ENCODE peak calls at places on chromosomes 13 and 19, in eight cellular contexts. S, Y, N, Q, Z, O, W and D are unnamed samples.

GRCh38 chr13:97944396-97945029 is 9.0 kb upstream of the IPO5 start:
- DNase-seq in S (no peak), Y (no peak), N (no peak), Q (no peak), Z (no peak), O (peak; percentile 52), W (no peak), D (no peak)

GRCh38 chr19:46678110-46678732 is 17.2 kb upstream of the DACT3 start:
- DNase-seq in S (no peak), Y (no peak), N (peak; percentile 51), Q (peak; percentile 64), Z (no peak), O (no peak), W (peak; percentile 81), D (no peak)

GRCh38 chr19:45929247-45929646 is 14.7 kb upstream of the NANOS2 start:
- DNase-seq in S (no peak), Y (no peak), N (no peak), Q (no peak), Z (no peak), O (no peak), W (no peak), D (no peak)

GRCh38 chr19:40443930-40444180 is 280 bp downstream of the SERTAD3 start:
- DNase-seq in S (no peak), Y (no peak), N (no peak), Q (no peak), Z (no peak), O (no peak), W (no peak), D (peak; percentile 79)

GRCh38 chr19:22620401-22620800 is 13.7 kb upstream of the ZNF492 start:
- DNase-seq in S (no peak), Y (no peak), N (no peak), Q (no peak), Z (no peak), O (no peak), W (no peak), D (no peak)

GRCh38 chr19:4337906-4338440 is 654 bp downstream of the STAP2 start:
- DNase-seq in S (no peak), Y (no peak), N (no peak), Q (no peak), Z (no peak), O (peak; percentile 24), W (no peak), D (no peak)

GRCh38 chr13:43608400-43609137 is 178.2 kb downstream of the ENOX1 start:
- DNase-seq in S (no peak), Y (no peak), N (no peak), Q (no peak), Z (no peak), O (no peak), W (no peak), D (no peak)

GRCh38 chr19:6687117-6687516 is 17.2 kb upstream of the TNFSF14 start:
- DNase-seq in S (no peak), Y (no peak), N (no peak), Q (no peak), Z (no peak), O (no peak), W (no peak), D (no peak)

GRCh38 chr19:2049741-2050348 is 1.2 kb downstream of the MKNK2 start:
- DNase-seq in S (peak; percentile 83), Y (peak; percentile 89), N (peak; percentile 52), Q (peak; percentile 69), Z (no peak), O (peak; percentile 58), W (peak; percentile 73), D (no peak)

GRCh38 chr13:111271186-111271698 is 49.2 kb upstream of the TEX29 start:
- DNase-seq in S (no peak), Y (no peak), N (no peak), Q (no peak), Z (no peak), O (no peak), W (no peak), D (no peak)

GRCh38 chr19:495440-496332 is 600 bp upstream of the MADCAM1 start:
- DNase-seq in S (no peak), Y (no peak), N (no peak), Q (peak; percentile 79), Z (no peak), O (peak; percentile 20), W (peak; percentile 88), D (no peak)

GRCh38 chr19:51093510-51094345 is 11.0 kb upstream of the KLK14 start:
- DNase-seq in S (no peak), Y (peak; percentile 57), N (no peak), Q (no peak), Z (no peak), O (no peak), W (no peak), D (no peak)

GRCh38 chr13:24660023-24660806 is 20.0 kb upstream of the ATP12A start:
- DNase-seq in S (no peak), Y (no peak), N (no peak), Q (no peak), Z (no peak), O (no peak), W (no peak), D (no peak)

GRCh38 chr19:39498262-39499081 is at the start of gene DLL3:
- DNase-seq in S (no peak), Y (no peak), N (no peak), Q (no peak), Z (peak; percentile 57), O (no peak), W (peak; percentile 63), D (no peak)

GRCh38 chr19:18477974-18478373 is 40.0 kb upstream of the ISYNA1 start:
- DNase-seq in S (no peak), Y (no peak), N (no peak), Q (no peak), Z (no peak), O (no peak), W (no peak), D (no peak)

GRCh38 chr13:51643882-51644281 is 59.6 kb downstream of the WDFY2 start:
- DNase-seq in S (no peak), Y (no peak), N (no peak), Q (no peak), Z (no peak), O (peak; percentile 94), W (no peak), D (no peak)

GRCh38 chr19:13115936-13116281 is 631 bp downstream of the TRMT1 start:
- DNase-seq in S (no peak), Y (no peak), N (no peak), Q (no peak), Z (no peak), O (no peak), W (no peak), D (no peak)

GRCh38 chr19:40525234-40526051 is 51.2 kb upstream of the SHKBP1 start:
- DNase-seq in S (no peak), Y (no peak), N (no peak), Q (no peak), Z (no peak), O (no peak), W (no peak), D (no peak)

GRCh38 chr13:58048670-58049069 is 417.1 kb downstream of the PCDH17 start:
- DNase-seq in S (no peak), Y (no peak), N (no peak), Q (no peak), Z (no peak), O (peak; percentile 2), W (no peak), D (no peak)

GRCh38 chr13:34201050-34201913 is 383.3 kb downstream of the RFC3 start:
- DNase-seq in S (no peak), Y (no peak), N (no peak), Q (no peak), Z (no peak), O (peak; percentile 19), W (no peak), D (no peak)